ENCODE peak calls at places on chromosome 18, in five cellular contexts. F is prostate gland, H is Calu3, U is NCI-H1417, R is cerebellum. V is an unnamed sample.

GRCh38 chr18:70287731-70288130 is 1.1 kb upstream of the SOCS6 start:
- DNase-seq in F (no peak), H (no peak), U (no peak), R (no peak), V (no peak)

GRCh38 chr18:28684746-28685145 is 507.8 kb upstream of the CDH2 start:
- DNase-seq in F (no peak), H (no peak), U (no peak), R (no peak), V (no peak)

GRCh38 chr18:43664487-43665008 is 387.3 kb upstream of the SYT4 start:
- DNase-seq in F (no peak), H (no peak), U (no peak), R (no peak), V (no peak)

GRCh38 chr18:25923193-25923592 is 167.2 kb downstream of the SS18 start:
- DNase-seq in F (no peak), H (no peak), U (no peak), R (no peak), V (no peak)

GRCh38 chr18:31487251-31488015 is 10.5 kb upstream of the DSG2 start:
- DNase-seq in F (no peak), H (peak), U (no peak), R (no peak), V (no peak)

GRCh38 chr18:69968073-69968472 is 20.4 kb upstream of the CD226 start:
- DNase-seq in F (no peak), H (no peak), U (peak), R (no peak), V (peak)

GRCh38 chr18:12750076-12750707 is 47.4 kb downstream of the PSMG2 start:
- DNase-seq in F (no peak), H (no peak), U (no peak), R (no peak), V (no peak)

GRCh38 chr18:66280470-66280869 is 323.4 kb downstream of the CDH19 start:
- DNase-seq in F (no peak), H (no peak), U (peak), R (peak), V (no peak)

GRCh38 chr18:59477849-59478248 is 118.8 kb upstream of the LMAN1 start:
- DNase-seq in F (no peak), H (no peak), U (no peak), R (no peak), V (no peak)

GRCh38 chr18:73679941-73680700 is 467.5 kb downstream of the FBXO15 start:
- DNase-seq in F (no peak), H (no peak), U (no peak), R (no peak), V (no peak)

GRCh38 chr18:13605477-13605876 is 120.9 kb downstream of the FAM210A start:
- DNase-seq in F (no peak), H (no peak), U (no peak), R (no peak), V (no peak)

GRCh38 chr18:6885992-6886823 is 156.7 kb downstream of the ARHGAP28 start:
- DNase-seq in F (peak), H (peak), U (peak), R (peak), V (peak)

GRCh38 chr18:904135-905090 is at the start of gene ADCYAP1:
- DNase-seq in F (no peak), H (no peak), U (peak), R (peak), V (peak)

GRCh38 chr18:75143851-75144250 is 65.1 kb downstream of the PTGR3 start:
- DNase-seq in F (no peak), H (no peak), U (no peak), R (no peak), V (no peak)

GRCh38 chr18:73047688-73048087 is 179.9 kb upstream of the NETO1 start:
- DNase-seq in F (no peak), H (no peak), U (no peak), R (no peak), V (no peak)

GRCh38 chr18:44699571-44700261 is 19.0 kb downstream of the SETBP1 start:
- DNase-seq in F (no peak), H (no peak), U (no peak), R (no peak), V (no peak)

GRCh38 chr18:54880706-54881105 is 52.4 kb downstream of the RAB27B start:
- DNase-seq in F (no peak), H (no peak), U (peak), R (no peak), V (no peak)

GRCh38 chr18:58991127-58991798 is 126.6 kb downstream of the ZNF532 start:
- DNase-seq in F (no peak), H (no peak), U (no peak), R (no peak), V (no peak)

GRCh38 chr18:35071819-35072247 is 30.6 kb downstream of the MAPRE2 start:
- DNase-seq in F (no peak), H (no peak), U (no peak), R (no peak), V (no peak)

GRCh38 chr18:8990276-8991031 is 112.0 kb upstream of the NDUFV2 start:
- DNase-seq in F (no peak), H (no peak), U (no peak), R (peak), V (no peak)

GRCh38 chr18:13647761-13648160 is 78.6 kb downstream of the FAM210A start:
- DNase-seq in F (no peak), H (no peak), U (no peak), R (no peak), V (no peak)

GRCh38 chr18:8121942-8122480 is 487.2 kb upstream of the RAB12 start:
- DNase-seq in F (no peak), H (no peak), U (no peak), R (no peak), V (no peak)

GRCh38 chr18:51149605-51150429 is 47.7 kb downstream of the MEX3C start:
- DNase-seq in F (no peak), H (peak), U (no peak), R (no peak), V (no peak)